ENCODE peak calls at places on chromosomes 7 and 10, in four cellular contexts. One of them, this sample, is unnamed.

GRCh38 chr7:15854841-15855576 is 168.5 kb upstream of the MEOX2 start:
- DNase-seq in CD8-positive, alpha-beta T cell: no peak
- DNase-seq in mammary epithelial cell: no peak
- DNase-seq in RWPE2: no peak
- DNase-seq in this sample: no peak

GRCh38 chr7:26574476-26574875 is 282.8 kb downstream of the SNX10 start:
- DNase-seq in RWPE2: no peak
- DNase-seq in mammary epithelial cell: peak
- DNase-seq in CD8-positive, alpha-beta T cell: no peak
- DNase-seq in this sample: no peak

GRCh38 chr10:33142290-33142689 is 184.3 kb upstream of the ITGB1 start:
- DNase-seq in RWPE2: no peak
- DNase-seq in CD8-positive, alpha-beta T cell: no peak
- DNase-seq in mammary epithelial cell: no peak
- DNase-seq in this sample: no peak

GRCh38 chr10:79492839-79493238 is 19.5 kb upstream of the EIF5AL1 start:
- DNase-seq in RWPE2: no peak
- DNase-seq in mammary epithelial cell: no peak
- DNase-seq in CD8-positive, alpha-beta T cell: no peak
- DNase-seq in this sample: no peak

GRCh38 chr10:130301026-130301892 is 165.1 kb downstream of the GLRX3 start:
- DNase-seq in mammary epithelial cell: no peak
- DNase-seq in RWPE2: peak
- DNase-seq in CD8-positive, alpha-beta T cell: peak
- DNase-seq in this sample: no peak

GRCh38 chr10:79059859-79060379 is 8.8 kb upstream of the ZMIZ1 start:
- DNase-seq in mammary epithelial cell: no peak
- DNase-seq in RWPE2: peak
- DNase-seq in CD8-positive, alpha-beta T cell: no peak
- DNase-seq in this sample: peak

GRCh38 chr7:89200758-89201157 is 405.2 kb upstream of the TEX47 start:
- DNase-seq in mammary epithelial cell: no peak
- DNase-seq in RWPE2: no peak
- DNase-seq in CD8-positive, alpha-beta T cell: no peak
- DNase-seq in this sample: no peak

GRCh38 chr10:103915794-103916193 is 2.2 kb downstream of the STN1 start:
- DNase-seq in CD8-positive, alpha-beta T cell: peak
- DNase-seq in mammary epithelial cell: no peak
- DNase-seq in RWPE2: no peak
- DNase-seq in this sample: no peak

GRCh38 chr7:123627859-123628258 is 26.2 kb downstream of the ASB15 start:
- DNase-seq in CD8-positive, alpha-beta T cell: no peak
- DNase-seq in RWPE2: no peak
- DNase-seq in mammary epithelial cell: no peak
- DNase-seq in this sample: no peak

GRCh38 chr7:157003445-157004049 is 6.9 kb downstream of the MNX1 start:
- DNase-seq in CD8-positive, alpha-beta T cell: no peak
- DNase-seq in RWPE2: no peak
- DNase-seq in mammary epithelial cell: no peak
- DNase-seq in this sample: peak

GRCh38 chr7:128890306-128891109 is 20.0 kb downstream of the KCP start:
- DNase-seq in RWPE2: peak
- DNase-seq in mammary epithelial cell: no peak
- DNase-seq in CD8-positive, alpha-beta T cell: no peak
- DNase-seq in this sample: no peak

GRCh38 chr10:49592726-49593563 is 17.2 kb upstream of the SLC18A3 start:
- DNase-seq in RWPE2: no peak
- DNase-seq in CD8-positive, alpha-beta T cell: peak
- DNase-seq in mammary epithelial cell: peak
- DNase-seq in this sample: no peak

GRCh38 chr10:99370993-99371392 is 41.8 kb downstream of the CNNM1 start:
- DNase-seq in mammary epithelial cell: peak
- DNase-seq in CD8-positive, alpha-beta T cell: no peak
- DNase-seq in RWPE2: no peak
- DNase-seq in this sample: no peak

GRCh38 chr10:9188022-9188810 is 1133.7 kb downstream of the GATA3 start:
- DNase-seq in CD8-positive, alpha-beta T cell: no peak
- DNase-seq in mammary epithelial cell: peak
- DNase-seq in RWPE2: no peak
- DNase-seq in this sample: no peak

GRCh38 chr10:30581779-30582380 is 47.7 kb downstream of the LYZL2 start:
- DNase-seq in RWPE2: no peak
- DNase-seq in mammary epithelial cell: peak
- DNase-seq in CD8-positive, alpha-beta T cell: no peak
- DNase-seq in this sample: no peak

GRCh38 chr7:24717694-24718320 is 39.5 kb downstream of the GSDME start:
- DNase-seq in mammary epithelial cell: no peak
- DNase-seq in RWPE2: no peak
- DNase-seq in CD8-positive, alpha-beta T cell: no peak
- DNase-seq in this sample: no peak

GRCh38 chr7:11830582-11831382 is 1.2 kb downstream of the THSD7A start:
- DNase-seq in mammary epithelial cell: peak
- DNase-seq in CD8-positive, alpha-beta T cell: no peak
- DNase-seq in RWPE2: no peak
- DNase-seq in this sample: no peak

GRCh38 chr7:11831383-11831726 is 643 bp downstream of the THSD7A start:
- DNase-seq in mammary epithelial cell: no peak
- DNase-seq in CD8-positive, alpha-beta T cell: no peak
- DNase-seq in RWPE2: no peak
- DNase-seq in this sample: no peak

GRCh38 chr7:11831727-11832495 is at the start of gene THSD7A:
- DNase-seq in RWPE2: no peak
- DNase-seq in mammary epithelial cell: peak
- DNase-seq in CD8-positive, alpha-beta T cell: no peak
- DNase-seq in this sample: no peak

GRCh38 chr7:11833431-11833830 is 1.4 kb upstream of the THSD7A start:
- DNase-seq in mammary epithelial cell: no peak
- DNase-seq in CD8-positive, alpha-beta T cell: no peak
- DNase-seq in RWPE2: no peak
- DNase-seq in this sample: no peak

GRCh38 chr7:11830004-11830403 is 2.0 kb downstream of the THSD7A start:
- DNase-seq in mammary epithelial cell: no peak
- DNase-seq in RWPE2: no peak
- DNase-seq in CD8-positive, alpha-beta T cell: no peak
- DNase-seq in this sample: no peak
- H3K4me3 ChIP-seq in mammary epithelial cell: no peak
- H3K4me3 ChIP-seq in RWPE2: no peak
- H3K4me3 ChIP-seq in CD8-positive, alpha-beta T cell: no peak
- H3K4me3 ChIP-seq in this sample: no peak

GRCh38 chr7:34430456-34430855 is 227.6 kb upstream of the NPSR1 start:
- DNase-seq in mammary epithelial cell: peak
- DNase-seq in CD8-positive, alpha-beta T cell: no peak
- DNase-seq in RWPE2: no peak
- DNase-seq in this sample: no peak
- TF ChIP-seq CTCF in mammary epithelial cell: peak
- TF ChIP-seq CTCF in CD8-positive, alpha-beta T cell: no peak
- TF ChIP-seq CTCF in RWPE2: peak
- TF ChIP-seq CTCF in this sample: no peak

GRCh38 chr10:112949128-112949823 is 771 bp upstream of the TCF7L2 start:
- DNase-seq in CD8-positive, alpha-beta T cell: no peak
- DNase-seq in RWPE2: no peak
- DNase-seq in mammary epithelial cell: no peak
- DNase-seq in this sample: no peak
- H3K27ac ChIP-seq in CD8-positive, alpha-beta T cell: peak
- H3K27ac ChIP-seq in RWPE2: peak
- H3K27ac ChIP-seq in mammary epithelial cell: peak
- H3K27ac ChIP-seq in this sample: peak

GRCh38 chr10:34702982-34703381 is 112.1 kb downstream of the PARD3 start:
- DNase-seq in mammary epithelial cell: no peak
- DNase-seq in CD8-positive, alpha-beta T cell: no peak
- DNase-seq in RWPE2: no peak
- DNase-seq in this sample: no peak

GRCh38 chr10:34707656-34708055 is 107.4 kb downstream of the PARD3 start:
- DNase-seq in CD8-positive, alpha-beta T cell: no peak
- DNase-seq in RWPE2: no peak
- DNase-seq in mammary epithelial cell: no peak
- DNase-seq in this sample: no peak

GRCh38 chr10:34702093-34702952 is 112.8 kb downstream of the PARD3 start:
- DNase-seq in CD8-positive, alpha-beta T cell: no peak
- DNase-seq in mammary epithelial cell: peak
- DNase-seq in RWPE2: no peak
- DNase-seq in this sample: no peak

GRCh38 chr10:34705563-34705962 is 109.5 kb downstream of the PARD3 start:
- DNase-seq in CD8-positive, alpha-beta T cell: no peak
- DNase-seq in RWPE2: no peak
- DNase-seq in mammary epithelial cell: no peak
- DNase-seq in this sample: no peak

GRCh38 chr10:34704526-34705184 is 110.4 kb downstream of the PARD3 start:
- DNase-seq in CD8-positive, alpha-beta T cell: no peak
- DNase-seq in RWPE2: no peak
- DNase-seq in mammary epithelial cell: no peak
- DNase-seq in this sample: no peak
- H3K4me3 ChIP-seq in CD8-positive, alpha-beta T cell: no peak
- H3K4me3 ChIP-seq in RWPE2: no peak
- H3K4me3 ChIP-seq in mammary epithelial cell: no peak
- H3K4me3 ChIP-seq in this sample: no peak

GRCh38 chr7:67842571-67842970 is 845.9 kb downstream of the TYW1 start:
- DNase-seq in RWPE2: no peak
- DNase-seq in CD8-positive, alpha-beta T cell: no peak
- DNase-seq in mammary epithelial cell: no peak
- DNase-seq in this sample: no peak

GRCh38 chr7:67843615-67844014 is 847.0 kb downstream of the TYW1 start:
- DNase-seq in mammary epithelial cell: no peak
- DNase-seq in CD8-positive, alpha-beta T cell: no peak
- DNase-seq in RWPE2: no peak
- DNase-seq in this sample: no peak

GRCh38 chr7:67843001-67843400 is 846.4 kb downstream of the TYW1 start:
- DNase-seq in CD8-positive, alpha-beta T cell: no peak
- DNase-seq in mammary epithelial cell: no peak
- DNase-seq in RWPE2: no peak
- DNase-seq in this sample: no peak

GRCh38 chr7:67847063-67847798 is 850.6 kb downstream of the TYW1 start:
- DNase-seq in CD8-positive, alpha-beta T cell: no peak
- DNase-seq in mammary epithelial cell: no peak
- DNase-seq in RWPE2: no peak
- DNase-seq in this sample: no peak

GRCh38 chr7:67841896-67842295 is 845.3 kb downstream of the TYW1 start:
- DNase-seq in mammary epithelial cell: no peak
- DNase-seq in RWPE2: no peak
- DNase-seq in CD8-positive, alpha-beta T cell: no peak
- DNase-seq in this sample: no peak
- TF ChIP-seq CTCF in mammary epithelial cell: no peak
- TF ChIP-seq CTCF in RWPE2: no peak
- TF ChIP-seq CTCF in CD8-positive, alpha-beta T cell: no peak
- TF ChIP-seq CTCF in this sample: no peak

GRCh38 chr7:142809671-142810070 is 38.9 kb downstream of the PRSS2 start:
- DNase-seq in CD8-positive, alpha-beta T cell: no peak
- DNase-seq in RWPE2: no peak
- DNase-seq in mammary epithelial cell: no peak
- DNase-seq in this sample: no peak
- H3K27ac ChIP-seq in CD8-positive, alpha-beta T cell: peak
- H3K27ac ChIP-seq in RWPE2: no peak
- H3K27ac ChIP-seq in mammary epithelial cell: no peak
- H3K27ac ChIP-seq in this sample: no peak

GRCh38 chr10:784759-785538 is 95.5 kb upstream of the DIP2C start:
- DNase-seq in mammary epithelial cell: peak
- DNase-seq in RWPE2: peak
- DNase-seq in CD8-positive, alpha-beta T cell: no peak
- DNase-seq in this sample: peak

GRCh38 chr10:784377-784758 is 94.9 kb upstream of the DIP2C start:
- DNase-seq in RWPE2: no peak
- DNase-seq in mammary epithelial cell: no peak
- DNase-seq in CD8-positive, alpha-beta T cell: no peak
- DNase-seq in this sample: peak

GRCh38 chr10:780536-781524 is 91.4 kb upstream of the DIP2C start:
- DNase-seq in RWPE2: no peak
- DNase-seq in mammary epithelial cell: no peak
- DNase-seq in CD8-positive, alpha-beta T cell: no peak
- DNase-seq in this sample: no peak

GRCh38 chr10:785539-786214 is 96.2 kb upstream of the DIP2C start:
- DNase-seq in RWPE2: no peak
- DNase-seq in mammary epithelial cell: no peak
- DNase-seq in CD8-positive, alpha-beta T cell: no peak
- DNase-seq in this sample: no peak

GRCh38 chr10:782751-783648 is 93.5 kb upstream of the DIP2C start:
- DNase-seq in RWPE2: no peak
- DNase-seq in mammary epithelial cell: no peak
- DNase-seq in CD8-positive, alpha-beta T cell: no peak
- DNase-seq in this sample: no peak
- H3K4me3 ChIP-seq in RWPE2: no peak
- H3K4me3 ChIP-seq in mammary epithelial cell: no peak
- H3K4me3 ChIP-seq in CD8-positive, alpha-beta T cell: no peak
- H3K4me3 ChIP-seq in this sample: no peak

GRCh38 chr7:32335107-32335506 is 155.1 kb downstream of the LSM5 start:
- DNase-seq in mammary epithelial cell: peak
- DNase-seq in CD8-positive, alpha-beta T cell: no peak
- DNase-seq in RWPE2: no peak
- DNase-seq in this sample: no peak
- TF ChIP-seq CTCF in mammary epithelial cell: no peak
- TF ChIP-seq CTCF in CD8-positive, alpha-beta T cell: no peak
- TF ChIP-seq CTCF in RWPE2: no peak
- TF ChIP-seq CTCF in this sample: no peak

GRCh38 chr10:37947526-37947925 is 28.9 kb downstream of the ZNF25 start:
- DNase-seq in CD8-positive, alpha-beta T cell: no peak
- DNase-seq in RWPE2: no peak
- DNase-seq in mammary epithelial cell: no peak
- DNase-seq in this sample: no peak

GRCh38 chr10:37948210-37948609 is 28.2 kb downstream of the ZNF25 start:
- DNase-seq in mammary epithelial cell: no peak
- DNase-seq in CD8-positive, alpha-beta T cell: no peak
- DNase-seq in RWPE2: no peak
- DNase-seq in this sample: no peak

GRCh38 chr10:37957841-37958240 is 18.6 kb downstream of the ZNF25 start:
- DNase-seq in RWPE2: no peak
- DNase-seq in mammary epithelial cell: no peak
- DNase-seq in CD8-positive, alpha-beta T cell: no peak
- DNase-seq in this sample: no peak

GRCh38 chr10:37952051-37952815 is 24.2 kb downstream of the ZNF25 start:
- DNase-seq in RWPE2: no peak
- DNase-seq in CD8-positive, alpha-beta T cell: no peak
- DNase-seq in mammary epithelial cell: no peak
- DNase-seq in this sample: no peak

DNA sequence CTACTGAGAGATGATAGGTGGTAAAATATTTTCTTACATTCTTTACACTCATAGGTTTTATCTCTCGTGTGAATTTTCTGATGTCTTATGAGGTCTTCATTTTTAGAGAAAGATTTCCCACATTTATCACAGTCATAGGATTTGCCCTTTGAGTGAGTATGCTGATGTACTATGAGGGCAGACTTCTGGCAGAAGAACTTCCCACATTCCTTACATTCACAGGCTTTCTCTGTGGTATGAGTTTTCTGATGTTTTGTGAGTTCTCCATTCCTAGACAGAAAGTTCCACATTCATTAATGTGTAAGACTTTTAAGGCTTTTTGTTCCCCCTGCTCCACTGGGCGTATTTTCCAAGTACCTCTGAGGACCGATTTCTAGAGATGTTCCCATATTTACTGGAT is 23.5 kb downstream of the ZNF25 start:
- DNase-seq in mammary epithelial cell: no peak
- DNase-seq in RWPE2: no peak
- DNase-seq in CD8-positive, alpha-beta T cell: no peak
- DNase-seq in this sample: no peak
- H3K27ac ChIP-seq in mammary epithelial cell: no peak
- H3K27ac ChIP-seq in RWPE2: no peak
- H3K27ac ChIP-seq in CD8-positive, alpha-beta T cell: no peak
- H3K27ac ChIP-seq in this sample: no peak